ENCODE peak calls at places on chromosomes 13 and 19, in seven cellular contexts. R is IMR-90, X is right atrium auricular region, B is tibial nerve, G is body of pancreas, Z is lower lobe of right lung, T is endodermal cell. S is an unnamed sample.

GRCh38 chr19:32691291-32691951 is at the start of gene NUDT19:
- DNase-seq in R (peak), X (peak), B (peak), G (peak), Z (peak), T (no peak), S (peak)

GRCh38 chr19:21143428-21143827 is 1.6 kb downstream of the ZNF431 start:
- DNase-seq in R (no peak), X (no peak), B (no peak), G (no peak), Z (no peak), T (no peak), S (no peak)

GRCh38 chr13:91270031-91270430 is 77.5 kb upstream of the MIR17HG start:
- DNase-seq in R (no peak), X (no peak), B (no peak), G (no peak), Z (no peak), T (no peak), S (no peak)

GRCh38 chr13:40668335-40668734 is 1.9 kb upstream of the FOXO1 start:
- DNase-seq in R (no peak), X (peak), B (peak), G (no peak), Z (no peak), T (peak), S (peak)

GRCh38 chr19:19677579-19677978 is 8.9 kb downstream of the ZNF101 start:
- DNase-seq in R (no peak), X (no peak), B (no peak), G (no peak), Z (no peak), T (no peak), S (no peak)

GRCh38 chr13:79477968-79478367 is 3.0 kb upstream of the NDFIP2 start:
- DNase-seq in R (no peak), X (no peak), B (no peak), G (no peak), Z (no peak), T (peak), S (no peak)

GRCh38 chr13:44132710-44133109 is 240.9 kb upstream of the SERP2 start:
- DNase-seq in R (peak), X (peak), B (peak), G (peak), Z (peak), T (no peak), S (no peak)

GRCh38 chr13:44141725-44142539 is 231.7 kb upstream of the SERP2 start:
- DNase-seq in R (peak), X (peak), B (peak), G (peak), Z (peak), T (peak), S (peak)

GRCh38 chr13:27290715-27291114 is 20.1 kb downstream of the RASL11A start:
- DNase-seq in R (no peak), X (no peak), B (no peak), G (no peak), Z (no peak), T (peak), S (peak)

GRCh38 chr19:35410487-35410886 is 37.6 kb upstream of the FFAR2 start:
- DNase-seq in R (no peak), X (no peak), B (no peak), G (no peak), Z (no peak), T (no peak), S (no peak)

GRCh38 chr13:101942038-101942437 is 459.8 kb downstream of the FGF14 start:
- DNase-seq in R (peak), X (no peak), B (peak), G (no peak), Z (no peak), T (peak), S (no peak)

GRCh38 chr19:16536130-16536529 is 6.1 kb downstream of the CHERP start:
- DNase-seq in R (no peak), X (no peak), B (no peak), G (no peak), Z (no peak), T (no peak), S (no peak)

GRCh38 chr13:45092668-45093067 is 27.6 kb upstream of the GTF2F2 start:
- DNase-seq in R (no peak), X (no peak), B (no peak), G (no peak), Z (no peak), T (no peak), S (no peak)

GRCh38 chr19:56253737-56254136 is 18.8 kb upstream of the EDDM13 start:
- DNase-seq in R (peak), X (no peak), B (peak), G (no peak), Z (no peak), T (no peak), S (no peak)

GRCh38 chr19:31330237-31330636 is 19.0 kb downstream of the TSHZ3 start:
- DNase-seq in R (no peak), X (no peak), B (no peak), G (no peak), Z (no peak), T (no peak), S (no peak)

GRCh38 chr19:38561658-38562057 is 56.1 kb downstream of the MAP4K1 start:
- DNase-seq in R (no peak), X (no peak), B (no peak), G (no peak), Z (peak), T (no peak), S (no peak)

GRCh38 chr19:38561053-38561606 is 56.6 kb downstream of the MAP4K1 start:
- DNase-seq in R (no peak), X (no peak), B (no peak), G (no peak), Z (peak), T (no peak), S (no peak)

GRCh38 chr19:38557205-38557799 is 60.5 kb downstream of the MAP4K1 start:
- DNase-seq in R (no peak), X (no peak), B (no peak), G (no peak), Z (peak), T (no peak), S (peak)

GRCh38 chr19:38562096-38562495 is 55.7 kb downstream of the MAP4K1 start:
- DNase-seq in R (no peak), X (no peak), B (no peak), G (no peak), Z (peak), T (no peak), S (no peak)

DNA sequence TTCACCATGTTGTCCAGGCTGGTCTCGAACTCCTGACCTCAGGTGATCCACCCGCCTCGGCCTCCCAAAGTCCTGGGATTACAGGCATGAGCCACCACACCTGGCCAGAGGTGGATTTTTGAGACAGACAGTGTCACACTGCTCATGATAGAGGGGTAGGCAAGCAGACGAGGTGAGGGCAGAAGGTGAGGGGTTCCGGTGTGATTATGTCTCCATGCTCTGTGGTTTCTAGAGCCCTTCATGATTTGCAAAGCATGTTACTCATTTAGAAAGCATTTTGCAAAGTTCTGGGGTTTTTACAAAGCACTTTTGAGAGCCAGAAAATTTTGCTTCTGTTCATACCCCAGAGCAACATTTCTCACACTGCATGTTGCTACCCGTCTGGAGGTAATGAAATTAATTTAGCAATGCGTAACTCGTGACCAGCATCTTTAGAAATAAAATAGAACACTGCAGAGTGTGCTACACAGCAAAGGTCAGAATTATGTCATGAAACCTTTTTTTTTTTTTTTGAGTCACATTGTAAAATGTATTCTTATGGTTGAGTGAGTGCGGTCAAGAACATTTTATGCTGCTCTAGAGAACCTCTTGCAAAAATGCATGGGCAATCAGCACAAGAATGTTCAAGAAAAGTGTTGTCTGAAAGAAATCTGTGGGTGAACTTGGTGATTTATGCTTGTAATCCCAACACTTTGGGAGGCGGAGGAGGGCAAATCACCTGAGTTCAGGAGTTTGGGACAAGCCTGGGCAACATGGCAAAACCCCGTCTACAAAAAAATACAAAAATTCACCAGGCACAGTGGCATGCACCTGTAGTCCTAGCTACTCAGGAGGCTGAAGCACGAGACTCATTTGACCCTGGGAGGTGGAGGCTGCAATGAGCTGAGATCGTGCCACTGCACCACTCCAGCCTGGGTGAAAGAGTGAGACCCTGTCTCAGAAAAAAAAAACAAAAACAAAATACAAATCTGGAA is 58.0 kb downstream of the MAP4K1 start:
- DNase-seq in R (no peak), X (no peak), B (no peak), G (no peak), Z (peak), T (no peak), S (peak)
- H3K27ac ChIP-seq in R (no peak), X (no peak), B (no peak), G (no peak), Z (no peak), T (no peak), S (no peak)

GRCh38 chr19:44754743-44755066 is 6.2 kb downstream of the BCL3 start:
- DNase-seq in R (no peak), X (no peak), B (no peak), G (no peak), Z (no peak), T (no peak), S (no peak)

GRCh38 chr19:44753619-44753931 is 5.1 kb downstream of the BCL3 start:
- DNase-seq in R (no peak), X (no peak), B (no peak), G (no peak), Z (no peak), T (no peak), S (no peak)

GRCh38 chr19:44752123-44752815 is 3.8 kb downstream of the BCL3 start:
- DNase-seq in R (no peak), X (no peak), B (no peak), G (no peak), Z (no peak), T (no peak), S (no peak)

GRCh38 chr19:44753932-44754742 is 5.6 kb downstream of the BCL3 start:
- DNase-seq in R (peak), X (peak), B (peak), G (peak), Z (peak), T (peak), S (peak)

DNA sequence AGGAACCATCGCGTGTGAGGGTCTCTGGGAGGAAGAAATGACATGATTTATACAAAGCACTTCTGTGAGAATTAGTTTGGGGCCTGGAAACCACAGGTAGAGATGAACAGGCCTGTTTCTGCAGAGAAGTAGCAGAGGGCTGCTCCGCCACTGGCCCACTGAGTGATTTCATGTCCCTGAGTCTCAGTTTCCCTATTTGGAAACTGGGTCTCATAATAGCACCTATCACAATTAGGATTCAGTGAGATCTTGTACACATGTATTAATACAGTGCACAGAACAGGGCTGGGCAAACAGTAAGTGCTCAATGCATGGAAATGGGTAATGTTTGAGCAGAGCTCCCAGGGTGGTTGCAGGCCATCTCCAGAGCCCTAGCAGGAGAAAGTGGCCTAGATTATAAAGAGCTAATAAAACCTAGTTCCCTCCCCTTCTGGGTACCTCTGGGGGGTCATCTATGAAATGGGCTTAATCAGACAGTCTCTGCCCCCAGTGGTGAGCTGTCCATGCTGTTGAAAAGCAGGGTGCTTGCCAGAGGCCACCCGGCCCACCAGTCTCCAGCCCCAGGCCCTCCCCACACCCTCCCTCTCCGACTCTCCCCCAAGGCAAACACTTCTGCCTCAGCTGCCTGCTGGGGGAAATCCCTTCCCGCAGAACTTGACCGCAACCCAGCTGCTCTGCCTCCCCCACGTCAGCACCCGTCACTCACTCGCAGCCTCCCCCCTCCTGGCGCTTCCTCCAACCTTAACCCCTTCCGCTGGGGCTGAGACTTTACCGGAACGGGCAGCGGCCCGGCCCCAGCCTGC is 4.5 kb downstream of the BCL3 start:
- DNase-seq in R (peak), X (peak), B (peak), G (peak), Z (peak), T (peak), S (peak)
- H3K4me3 ChIP-seq in R (peak), X (peak), B (peak), G (no peak), Z (peak), T (peak), S (peak)

GRCh38 chr19:53813996-53814395 is 10.1 kb downstream of the NLRP12 start:
- DNase-seq in R (peak), X (no peak), B (no peak), G (no peak), Z (no peak), T (no peak), S (no peak)

GRCh38 chr19:53823380-53824120 is 564 bp downstream of the NLRP12 start:
- DNase-seq in R (no peak), X (no peak), B (no peak), G (no peak), Z (no peak), T (no peak), S (no peak)

GRCh38 chr19:53824134-53824611 is at the start of gene NLRP12:
- DNase-seq in R (no peak), X (no peak), B (peak), G (no peak), Z (peak), T (no peak), S (no peak)

GRCh38 chr19:53818756-53819155 is 5.4 kb downstream of the NLRP12 start:
- DNase-seq in R (no peak), X (no peak), B (no peak), G (no peak), Z (no peak), T (no peak), S (no peak)
- TF ChIP-seq CTCF in R (no peak), X (no peak), B (no peak), G (no peak), Z (no peak), T (no peak), S (no peak)

GRCh38 chr13:99281811-99282263 is 23.7 kb upstream of the GPR18 start:
- DNase-seq in R (no peak), X (peak), B (peak), G (peak), Z (peak), T (no peak), S (peak)
- H3K27ac ChIP-seq in R (no peak), X (peak), B (peak), G (peak), Z (peak), T (no peak), S (peak)